ENCODE peak calls at places on chromosome 10, in six cellular contexts. V, M, Q, X, S and Y are unnamed samples.

GRCh38 chr10:112793197-112793921 is 156.7 kb upstream of the TCF7L2 start:
- DNase-seq in V (peak), Q (no peak), S (no peak), M (no peak), X (peak), Y (peak)

GRCh38 chr10:71765907-71766716 is 7.2 kb downstream of the VSIR start:
- DNase-seq in V (no peak), M (no peak), Q (no peak), S (peak), X (no peak), Y (no peak)

GRCh38 chr10:75042292-75042974 is 69.0 kb upstream of the SAMD8 start:
- DNase-seq in M (no peak), Q (no peak), X (no peak), S (no peak), V (peak), Y (peak)

GRCh38 chr10:37975407-37975991 is 948 bp downstream of the ZNF25 start:
- DNase-seq in V (peak), M (no peak), X (no peak), S (no peak), Q (no peak), Y (peak)

GRCh38 chr10:17084258-17084657 is 45.4 kb downstream of the CUBN start:
- DNase-seq in X (no peak), V (no peak), Q (no peak), S (no peak), M (no peak), Y (no peak)

GRCh38 chr10:21334891-21335696 is 190.4 kb downstream of the SKIDA1 start:
- DNase-seq in V (peak), X (no peak), S (peak), Q (no peak), M (no peak), Y (peak)

GRCh38 chr10:52864459-52865106 is 92.0 kb upstream of the MBL2 start:
- DNase-seq in V (peak), X (no peak), S (peak), Q (no peak), M (peak), Y (peak)

GRCh38 chr10:94413374-94413773 is 11.0 kb downstream of the TBC1D12 start:
- DNase-seq in Q (no peak), V (no peak), X (no peak), S (no peak), M (no peak), Y (no peak)

GRCh38 chr10:6602700-6603084 is 22.6 kb upstream of the PRKCQ start:
- DNase-seq in S (no peak), Q (no peak), X (no peak), V (no peak), M (no peak), Y (no peak)

GRCh38 chr10:90227786-90228185 is 526.4 kb downstream of the KIF20B start:
- DNase-seq in M (no peak), V (no peak), Q (no peak), X (no peak), S (no peak), Y (no peak)

GRCh38 chr10:101920497-101920896 is 76.9 kb upstream of the KCNIP2 start:
- DNase-seq in Q (no peak), X (no peak), M (no peak), V (no peak), S (no peak), Y (no peak)

GRCh38 chr10:80290474-80291220 is 1.2 kb upstream of the MAT1A start:
- DNase-seq in S (no peak), M (no peak), V (no peak), Q (no peak), X (no peak), Y (no peak)

GRCh38 chr10:98713586-98713985 is 266.9 kb upstream of the HPS1 start:
- DNase-seq in X (no peak), M (no peak), S (no peak), Q (no peak), V (no peak), Y (no peak)

GRCh38 chr10:24448351-24449009 is 239.5 kb downstream of the KIAA1217 start:
- DNase-seq in X (no peak), Q (no peak), M (no peak), V (peak), S (no peak), Y (peak)

GRCh38 chr10:34669079-34669478 is 146.0 kb downstream of the PARD3 start:
- DNase-seq in Q (no peak), V (no peak), X (no peak), S (no peak), M (no peak), Y (no peak)

GRCh38 chr10:6089334-6090219 is 743 bp downstream of the RBM17 start:
- DNase-seq in X (peak), M (peak), S (peak), V (no peak), Q (peak), Y (peak)

GRCh38 chr10:89653410-89653828 is 8.4 kb upstream of the PANK1 start:
- DNase-seq in Q (no peak), M (no peak), S (peak), X (no peak), V (peak), Y (no peak)

GRCh38 chr10:8017276-8017675 is 37.2 kb upstream of the GATA3 start:
- DNase-seq in M (no peak), Q (no peak), V (peak), S (peak), X (no peak), Y (no peak)

GRCh38 chr10:48284002-48284546 is 9.6 kb upstream of the FRMPD2 start:
- DNase-seq in M (no peak), S (no peak), Q (no peak), X (no peak), V (no peak), Y (no peak)

GRCh38 chr10:122140941-122141623 is 130.0 kb upstream of the BTBD16 start:
- DNase-seq in X (no peak), V (peak), S (peak), Q (no peak), M (no peak), Y (peak)

DNA sequence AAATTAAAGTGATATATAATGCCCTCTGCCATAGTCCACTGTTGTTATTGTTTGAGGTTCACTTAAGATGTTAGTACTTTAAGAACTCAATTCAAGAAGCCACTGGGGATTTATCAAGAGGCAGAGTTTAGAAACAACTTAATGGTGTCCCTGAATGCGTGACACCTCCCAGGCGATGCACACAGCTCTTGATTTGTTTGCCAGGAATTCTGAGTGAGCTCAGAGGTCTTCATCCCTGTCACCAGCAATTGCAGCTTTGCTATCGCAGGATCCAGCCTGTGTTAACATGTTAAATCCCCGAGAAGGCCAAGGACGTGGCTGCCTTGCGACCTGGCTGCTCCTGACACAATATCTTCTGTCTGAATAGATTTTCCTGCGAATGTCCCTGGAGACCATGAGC is 104.8 kb downstream of the KLF6 start:
- DNase-seq in S (no peak), Q (no peak), V (no peak), X (no peak), M (no peak), Y (no peak)
- H4K91ac ChIP-seq in S (no peak), Q (no peak), V (no peak), X (no peak), M (no peak), Y (no peak)

GRCh38 chr10:130512936-130513335 is 376.7 kb downstream of the GLRX3 start:
- DNase-seq in X (no peak), Q (no peak), V (no peak), M (no peak), S (no peak), Y (no peak)
- H4K91ac ChIP-seq in X (no peak), Q (no peak), V (no peak), M (no peak), S (no peak), Y (no peak)

DNA sequence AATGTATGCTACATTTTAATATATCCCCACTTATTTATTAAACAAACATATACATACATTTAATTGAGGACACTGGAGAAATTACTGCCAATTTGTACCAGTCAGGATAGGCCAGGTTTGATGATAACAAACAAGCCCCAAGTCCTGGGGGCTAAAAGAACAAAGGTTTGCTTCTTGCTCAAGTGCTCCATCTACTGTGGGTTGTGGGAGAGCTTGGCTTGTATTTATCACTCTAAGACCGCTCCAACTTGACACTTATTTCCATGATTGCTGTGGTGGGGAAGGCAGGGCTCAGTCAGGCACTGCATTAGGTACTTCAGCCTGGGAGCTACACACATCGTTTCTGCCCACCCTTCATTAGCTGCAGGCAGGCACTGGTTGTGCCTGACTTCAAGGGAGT is 136.6 kb upstream of the ZNF32 start:
- DNase-seq in S (peak), M (no peak), X (no peak), Q (no peak), V (no peak), Y (no peak)
- H4K91ac ChIP-seq in S (no peak), M (no peak), X (no peak), Q (no peak), V (no peak), Y (peak)

GRCh38 chr10:62617702-62618451 is 186.6 kb upstream of the ADO start:
- DNase-seq in Q (no peak), V (no peak), X (no peak), S (no peak), M (no peak), Y (no peak)

GRCh38 chr10:62610649-62611229 is 193.8 kb upstream of the ADO start:
- DNase-seq in M (peak), X (peak), V (peak), S (peak), Q (peak), Y (peak)

GRCh38 chr10:62614389-62615157 is 189.9 kb upstream of the ADO start:
- DNase-seq in M (no peak), V (peak), Q (no peak), X (no peak), S (no peak), Y (peak)

GRCh38 chr10:62616885-62617635 is 187.5 kb upstream of the ADO start:
- DNase-seq in S (no peak), Q (no peak), X (no peak), M (no peak), V (no peak), Y (no peak)

GRCh38 chr10:62613429-62613828 is 191.1 kb upstream of the ADO start:
- DNase-seq in M (no peak), X (no peak), V (peak), S (no peak), Q (no peak), Y (peak)
- H4K91ac ChIP-seq in M (no peak), X (no peak), V (no peak), S (no peak), Q (no peak), Y (no peak)